ENCODE peak calls at places on chromosomes 5 and 9, in eight cellular contexts. One of them, this sample, is unnamed. For H3K79me2, the result is how much of the 10 kb centered on the place peaks cover.

GRCh38 chr5:14331377-14331776 is 188.2 kb downstream of the TRIO start:
- DNase-seq in DND-41: no peak
- DNase-seq in K562: no peak
- DNase-seq in HCT116: no peak
- DNase-seq in neural progenitor cell: no peak
- DNase-seq in hepatocyte: no peak
- DNase-seq in MM.1S: no peak
- DNase-seq in fibroblast of lung: no peak
- DNase-seq in this sample: no peak

GRCh38 chr5:126390056-126390455 is 33.2 kb upstream of the GRAMD2B start:
- DNase-seq in hepatocyte: no peak
- DNase-seq in MM.1S: no peak
- DNase-seq in fibroblast of lung: no peak
- DNase-seq in HCT116: no peak
- DNase-seq in DND-41: no peak
- DNase-seq in K562: no peak
- DNase-seq in neural progenitor cell: no peak
- DNase-seq in this sample: no peak

GRCh38 chr5:33091571-33092363 is 349.0 kb upstream of the TARS1 start:
- DNase-seq in fibroblast of lung: peak
- DNase-seq in neural progenitor cell: no peak
- DNase-seq in K562: no peak
- DNase-seq in DND-41: no peak
- DNase-seq in MM.1S: no peak
- DNase-seq in HCT116: no peak
- DNase-seq in hepatocyte: no peak
- DNase-seq in this sample: peak

GRCh38 chr5:129440424-129440823 is 19.7 kb upstream of the ADAMTS19 start:
- DNase-seq in DND-41: no peak
- DNase-seq in fibroblast of lung: no peak
- DNase-seq in hepatocyte: no peak
- DNase-seq in MM.1S: peak
- DNase-seq in HCT116: no peak
- DNase-seq in neural progenitor cell: no peak
- DNase-seq in K562: no peak
- DNase-seq in this sample: no peak

GRCh38 chr5:6715758-6716633 is 2.8 kb downstream of the TENT4A start:
- DNase-seq in hepatocyte: no peak
- DNase-seq in fibroblast of lung: no peak
- DNase-seq in HCT116: no peak
- DNase-seq in neural progenitor cell: no peak
- DNase-seq in K562: no peak
- DNase-seq in DND-41: no peak
- DNase-seq in MM.1S: peak
- DNase-seq in this sample: no peak

GRCh38 chr5:170861855-170862766 is at the start of gene RANBP17:
- DNase-seq in MM.1S: no peak
- DNase-seq in K562: no peak
- DNase-seq in DND-41: no peak
- DNase-seq in fibroblast of lung: peak
- DNase-seq in hepatocyte: peak
- DNase-seq in neural progenitor cell: peak
- DNase-seq in HCT116: peak
- DNase-seq in this sample: peak

GRCh38 chr9:118962426-118962825 is 406.8 kb downstream of the BRINP1 start:
- DNase-seq in fibroblast of lung: peak
- DNase-seq in DND-41: no peak
- DNase-seq in hepatocyte: no peak
- DNase-seq in HCT116: no peak
- DNase-seq in K562: no peak
- DNase-seq in neural progenitor cell: no peak
- DNase-seq in MM.1S: no peak
- DNase-seq in this sample: no peak

GRCh38 chr5:100901851-100902341 is 1.2 kb downstream of the ST8SIA4 start:
- DNase-seq in K562: no peak
- DNase-seq in MM.1S: peak
- DNase-seq in hepatocyte: peak
- DNase-seq in neural progenitor cell: peak
- DNase-seq in HCT116: no peak
- DNase-seq in fibroblast of lung: peak
- DNase-seq in DND-41: peak
- DNase-seq in this sample: no peak

GRCh38 chr5:140420665-140421361 is 19.2 kb downstream of the ANKHD1 start:
- DNase-seq in neural progenitor cell: no peak
- DNase-seq in fibroblast of lung: no peak
- DNase-seq in HCT116: no peak
- DNase-seq in MM.1S: no peak
- DNase-seq in DND-41: no peak
- DNase-seq in hepatocyte: no peak
- DNase-seq in K562: no peak
- DNase-seq in this sample: no peak
- H3K79me2 ChIP-seq in neural progenitor cell: half or more
- H3K79me2 ChIP-seq in fibroblast of lung: half or more
- H3K79me2 ChIP-seq in HCT116: half or more
- H3K79me2 ChIP-seq in MM.1S: half or more
- H3K79me2 ChIP-seq in DND-41: half or more
- H3K79me2 ChIP-seq in hepatocyte: half or more
- H3K79me2 ChIP-seq in K562: half or more
- H3K79me2 ChIP-seq in this sample: half or more

DNA sequence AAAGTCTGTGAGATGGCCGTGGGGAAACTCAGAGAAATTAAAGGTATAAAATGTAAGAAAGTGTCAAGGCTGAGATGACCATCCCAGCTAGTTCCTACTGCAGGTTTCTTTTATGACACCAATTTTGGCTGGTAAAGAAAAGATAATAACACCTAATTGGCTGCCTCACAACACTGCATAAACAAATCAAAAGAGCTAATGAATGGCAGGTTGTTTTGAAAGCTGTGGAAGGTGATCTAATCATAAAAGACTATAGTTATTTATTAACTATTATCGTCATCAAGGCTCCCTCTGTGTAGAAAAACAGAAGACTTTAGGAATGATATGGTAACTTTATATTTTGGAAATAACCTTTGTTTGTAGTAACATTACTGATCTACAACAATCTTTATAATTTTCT is 3.5 kb upstream of the SPINK5 start:
- DNase-seq in DND-41: no peak
- DNase-seq in K562: no peak
- DNase-seq in MM.1S: no peak
- DNase-seq in neural progenitor cell: no peak
- DNase-seq in fibroblast of lung: no peak
- DNase-seq in hepatocyte: no peak
- DNase-seq in HCT116: no peak
- DNase-seq in this sample: no peak
- TF ChIP-seq CTCF in DND-41: no peak
- TF ChIP-seq CTCF in K562: no peak
- TF ChIP-seq CTCF in MM.1S: no peak
- TF ChIP-seq CTCF in neural progenitor cell: no peak
- TF ChIP-seq CTCF in fibroblast of lung: no peak
- TF ChIP-seq CTCF in hepatocyte: no peak
- TF ChIP-seq CTCF in HCT116: no peak
- TF ChIP-seq CTCF in this sample: no peak

DNA sequence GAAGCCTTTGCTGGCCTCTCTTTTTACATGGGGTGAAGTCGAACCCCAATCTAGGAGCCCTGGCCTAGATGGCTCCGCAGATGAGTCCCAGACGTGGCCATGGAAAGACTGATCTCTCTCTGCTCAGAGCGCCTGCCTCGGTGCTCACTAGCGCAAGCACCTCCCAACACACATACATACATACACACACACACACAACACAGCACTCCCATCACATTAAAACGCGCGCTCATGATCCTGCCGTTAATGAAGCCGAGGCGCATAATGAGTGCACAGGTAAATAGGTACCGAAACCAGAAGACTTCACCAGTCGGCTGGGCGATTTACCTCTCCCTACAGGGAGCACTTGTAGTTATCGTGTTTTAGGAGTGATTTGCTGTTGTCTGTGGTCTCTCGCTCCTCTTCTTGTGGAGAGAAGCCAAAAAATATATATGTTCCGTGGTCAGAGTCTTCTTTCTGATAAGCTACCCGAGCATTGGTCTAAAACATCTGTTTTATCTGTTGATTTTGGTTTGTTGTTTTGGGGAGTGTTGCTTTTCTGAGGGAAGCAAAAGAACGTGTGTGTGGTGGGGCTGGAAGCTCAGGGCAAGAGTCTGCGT is 207.7 kb downstream of the MEF2C start:
- DNase-seq in neural progenitor cell: no peak
- DNase-seq in MM.1S: peak
- DNase-seq in DND-41: no peak
- DNase-seq in hepatocyte: no peak
- DNase-seq in HCT116: no peak
- DNase-seq in fibroblast of lung: peak
- DNase-seq in K562: no peak
- DNase-seq in this sample: no peak
- TF ChIP-seq EZH2 in neural progenitor cell: peak
- TF ChIP-seq EZH2 in MM.1S: no peak
- TF ChIP-seq EZH2 in DND-41: no peak
- TF ChIP-seq EZH2 in hepatocyte: no peak
- TF ChIP-seq EZH2 in HCT116: no peak
- TF ChIP-seq EZH2 in fibroblast of lung: peak
- TF ChIP-seq EZH2 in K562: no peak
- TF ChIP-seq EZH2 in this sample: peak

GRCh38 chr5:53594419-53594818 is 34.0 kb downstream of the NDUFS4 start:
- DNase-seq in hepatocyte: no peak
- DNase-seq in MM.1S: no peak
- DNase-seq in HCT116: no peak
- DNase-seq in fibroblast of lung: no peak
- DNase-seq in DND-41: no peak
- DNase-seq in K562: no peak
- DNase-seq in neural progenitor cell: no peak
- DNase-seq in this sample: no peak
- H3K79me2 ChIP-seq in hepatocyte: half or more
- H3K79me2 ChIP-seq in MM.1S: half or more
- H3K79me2 ChIP-seq in HCT116: half or more
- H3K79me2 ChIP-seq in fibroblast of lung: under half
- H3K79me2 ChIP-seq in DND-41: half or more
- H3K79me2 ChIP-seq in K562: half or more
- H3K79me2 ChIP-seq in neural progenitor cell: half or more
- H3K79me2 ChIP-seq in this sample: half or more

GRCh38 chr5:150176745-150177485 is 10.3 kb downstream of the CDX1 start:
- DNase-seq in fibroblast of lung: peak
- DNase-seq in K562: no peak
- DNase-seq in MM.1S: no peak
- DNase-seq in neural progenitor cell: no peak
- DNase-seq in HCT116: no peak
- DNase-seq in DND-41: no peak
- DNase-seq in hepatocyte: no peak
- DNase-seq in this sample: no peak
- TF ChIP-seq CTCF in fibroblast of lung: no peak
- TF ChIP-seq CTCF in K562: no peak
- TF ChIP-seq CTCF in MM.1S: no peak
- TF ChIP-seq CTCF in neural progenitor cell: no peak
- TF ChIP-seq CTCF in HCT116: no peak
- TF ChIP-seq CTCF in DND-41: no peak
- TF ChIP-seq CTCF in hepatocyte: no peak
- TF ChIP-seq CTCF in this sample: no peak